ENCODE peak calls at places on chromosomes 16 and 17, in eight cellular contexts. Y is OCI-LY7, X is fibroblast of lung, E is ovary, U is mesendoderm, D is psoas muscle, A is pancreas, J is lung. P is an unnamed sample.

GRCh38 chr17:60563743-60564142 is 36.2 kb upstream of the PPM1D start:
- DNase-seq in J (no peak), X (no peak), E (no peak), A (no peak), U (no peak), D (no peak), Y (no peak), P (no peak)

GRCh38 chr17:27559506-27559931 is 71.5 kb upstream of the LGALS9 start:
- DNase-seq in X (peak; percentile 91), Y (no peak), D (peak; percentile 72), E (peak; percentile 78), J (peak; percentile 40), A (no peak), U (no peak), P (no peak)

GRCh38 chr17:29719469-29719868 is 96.8 kb upstream of the CORO6 start:
- DNase-seq in X (no peak), J (no peak), D (no peak), E (no peak), U (no peak), A (no peak), Y (no peak), P (no peak)

GRCh38 chr17:75009139-75009724 is 3.2 kb upstream of the MRPL58 start:
- DNase-seq in D (peak; percentile 23), J (no peak), A (no peak), X (no peak), U (no peak), E (no peak), Y (no peak), P (no peak)

GRCh38 chr16:13606804-13607203 is 313.1 kb upstream of the ERCC4 start:
- DNase-seq in D (no peak), Y (no peak), X (no peak), A (no peak), E (no peak), J (no peak), U (no peak), P (no peak)

GRCh38 chr17:77354721-77355455 is 214.1 kb downstream of the SEC14L1 start:
- DNase-seq in J (peak; percentile 41), X (peak; percentile 95), D (peak; percentile 85), Y (no peak), E (peak; percentile 97), A (no peak), U (no peak), P (no peak)

GRCh38 chr17:1197781-1198490 is 18.2 kb upstream of the ABR start:
- DNase-seq in Y (peak; percentile 96), A (peak; percentile 70), E (peak; percentile 80), D (peak; percentile 82), U (no peak), J (peak; percentile 70), X (peak; percentile 62), P (peak; percentile 61)

GRCh38 chr17:59502800-59503199 is 62.6 kb upstream of the DHX40 start:
- DNase-seq in A (no peak), E (no peak), D (no peak), Y (no peak), J (no peak), U (no peak), X (no peak), P (no peak)

GRCh38 chr16:63998-64913 is 8.2 kb downstream of the RHBDF1 start:
- DNase-seq in X (no peak), A (peak; percentile 51), U (no peak), D (peak; percentile 46), Y (no peak), E (no peak), J (no peak), P (no peak)

GRCh38 chr17:27868565-27868964 is 24.6 kb downstream of the LYRM9 start:
- DNase-seq in D (no peak), X (no peak), A (no peak), U (no peak), J (no peak), Y (no peak), E (no peak), P (no peak)

GRCh38 chr17:39213852-39214251 is 11.9 kb downstream of the STAC2 start:
- DNase-seq in X (no peak), J (peak; percentile 57), A (no peak), U (peak; percentile 67), Y (no peak), D (no peak), E (no peak), P (no peak)

GRCh38 chr17:39212200-39212810 is 12.2 kb downstream of the RPL19 start:
- DNase-seq in D (no peak), X (no peak), E (no peak), U (no peak), A (no peak), J (no peak), Y (no peak), P (no peak)

GRCh38 chr17:68033636-68034451 is 1.7 kb upstream of the KPNA2 start:
- DNase-seq in U (peak; percentile 99), E (no peak), Y (peak; percentile 37), J (no peak), A (no peak), D (no peak), X (peak; percentile 61), P (no peak)

GRCh38 chr17:81829858-81830257 is 3.2 kb downstream of the MCRIP1 start:
- DNase-seq in Y (no peak), A (no peak), U (no peak), J (no peak), D (no peak), X (no peak), E (no peak), P (no peak)

GRCh38 chr17:72766761-72767356 is 325.6 kb downstream of the SLC39A11 start:
- DNase-seq in J (no peak), A (no peak), Y (no peak), D (no peak), X (no peak), U (no peak), E (no peak), P (no peak)

GRCh38 chr16:85027968-85028637 is 508 bp downstream of the KIAA0513 start:
- DNase-seq in A (peak; percentile 74), U (no peak), D (no peak), J (no peak), Y (peak; percentile 15), E (no peak), X (no peak), P (peak; percentile 11)

GRCh38 chr17:29595107-29595942 is 2.4 kb downstream of the ANKRD13B start:
- DNase-seq in D (no peak), A (no peak), X (peak; percentile 28), E (no peak), U (peak; percentile 69), Y (no peak), J (no peak), P (no peak)

GRCh38 chr17:66462010-66462409 is 159.6 kb downstream of the PRKCA start:
- DNase-seq in D (no peak), Y (no peak), E (no peak), J (no peak), X (peak; percentile 43), U (no peak), A (no peak), P (no peak)

GRCh38 chr16:1791943-1792812 is 1.3 kb downstream of the IGFALS start:
- DNase-seq in U (no peak), E (peak; percentile 18), X (no peak), Y (no peak), A (no peak), D (no peak), J (no peak), P (no peak)

GRCh38 chr16:67963325-67964321 is 4.8 kb downstream of the SLC12A4 start:
- DNase-seq in J (no peak), Y (no peak), A (no peak), U (peak; percentile 29), E (peak; percentile 56), X (no peak), D (peak; percentile 72), P (no peak)

GRCh38 chr17:4920351-4921048 is 11.6 kb upstream of the GP1BA start:
- DNase-seq in Y (no peak), E (no peak), J (no peak), X (peak; percentile 50), A (no peak), U (no peak), D (no peak), P (no peak)

DNA sequence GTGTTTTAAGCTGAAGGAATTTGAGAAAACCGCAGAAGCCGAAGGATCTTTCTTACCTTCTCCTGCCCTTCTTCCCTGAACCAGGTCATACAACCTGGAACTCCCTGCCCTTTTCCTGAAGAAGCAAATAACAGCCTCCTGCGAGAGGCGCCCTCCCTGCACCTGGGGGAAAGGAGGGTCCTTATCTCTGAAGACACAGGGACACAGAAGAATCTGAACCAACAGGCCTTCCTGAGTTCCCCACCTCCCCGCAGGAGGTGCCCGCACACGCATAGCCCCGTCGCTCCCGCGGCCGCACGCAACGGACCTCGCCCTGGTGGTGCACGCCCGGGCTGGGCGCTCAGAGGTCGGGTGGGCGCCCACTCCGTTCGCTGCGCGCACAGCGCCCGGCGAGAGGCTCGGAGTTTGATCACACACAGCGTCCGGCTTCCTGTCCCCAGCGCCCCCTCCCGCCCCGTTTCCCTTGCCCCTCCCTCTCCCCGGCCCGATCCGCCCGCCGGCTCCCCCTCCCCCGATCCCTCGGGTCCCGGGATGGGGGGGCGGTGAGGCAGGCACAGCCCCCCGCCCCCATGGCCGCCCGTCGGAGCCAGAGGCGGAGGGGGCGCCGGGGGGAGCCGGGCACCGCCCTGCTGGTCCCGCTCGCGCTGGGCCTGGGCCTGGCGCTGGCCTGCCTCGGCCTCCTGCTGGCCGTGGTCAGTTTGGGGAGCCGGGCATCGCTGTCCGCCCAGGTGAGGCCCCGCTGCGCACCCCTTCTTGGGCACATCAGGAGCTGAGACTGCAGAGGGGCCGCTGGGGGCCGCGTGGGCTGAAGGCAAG is at the start of gene TNFSF12:
- DNase-seq in J (peak; percentile 63), A (peak; percentile 83), D (peak; percentile 83), Y (no peak), E (peak; percentile 73), X (peak; percentile 25), U (peak; percentile 44), P (peak; percentile 42)
- H3K4me1 ChIP-seq in J (no peaks in the 10 kb centered on the region), A (no peaks in the 10 kb centered on the region), D (no peaks in the 10 kb centered on the region), Y (peaks cover 14% of the 10 kb centered on the region), E (peaks cover 12% of the 10 kb centered on the region), X (peaks cover 4% of the 10 kb centered on the region), U (no peaks in the 10 kb centered on the region), P (peaks cover 37% of the 10 kb centered on the region)

GRCh38 chr16:73418746-73419145 is 370.8 kb upstream of the ZFHX3 start:
- DNase-seq in A (no peak), X (peak; percentile 86), Y (no peak), J (no peak), D (no peak), U (no peak), E (no peak), P (no peak)
- H3K27ac ChIP-seq in A (no peak overlapping the region), X (no peak overlapping the region), Y (no peak overlapping the region), J (no peak overlapping the region), D (no peak overlapping the region), U (no peak overlapping the region), E (no peak overlapping the region), P (no peak overlapping the region)

DNA sequence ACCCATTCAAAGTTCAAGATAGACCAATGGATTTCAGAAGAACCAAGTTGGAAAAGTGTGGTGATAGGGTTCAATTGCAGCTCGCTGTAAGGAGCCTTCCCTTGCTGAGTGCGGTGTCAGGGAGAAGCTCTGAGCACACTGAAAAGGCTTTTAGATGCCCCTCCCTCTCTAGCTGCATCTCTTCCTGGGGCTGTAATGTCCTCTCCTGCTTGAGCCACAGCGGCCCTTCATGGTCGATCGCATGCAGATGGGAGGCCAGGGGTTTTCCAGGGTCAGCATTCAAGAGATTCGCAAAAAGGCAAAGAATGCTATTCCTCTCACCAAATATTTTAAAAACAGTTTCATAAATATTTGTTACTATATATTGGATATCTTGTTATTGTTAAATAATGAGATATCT is 23.7 kb downstream of the ZC3H18 start:
- DNase-seq in D (peak; percentile 23), Y (no peak), E (no peak), U (no peak), X (no peak), A (no peak), J (no peak), P (no peak)
- H3K36me3 ChIP-seq in D (peaks cover 36% of the 10 kb centered on the region), Y (peaks cover 67% of the 10 kb centered on the region), E (no peaks in the 10 kb centered on the region), U (peaks cover 6% of the 10 kb centered on the region), X (peaks cover 14% of the 10 kb centered on the region), A (peaks cover 24% of the 10 kb centered on the region), J (peaks cover 9% of the 10 kb centered on the region), P (peaks cover 26% of the 10 kb centered on the region)

GRCh38 chr16:3010510-3010909 is 2.2 kb upstream of the CLDN9 start:
- DNase-seq in D (no peak), A (no peak), X (no peak), E (no peak), U (no peak), Y (no peak), J (no peak), P (no peak)
- H3K4me1 ChIP-seq in D (no peaks in the 10 kb centered on the region), A (peaks cover 41% of the 10 kb centered on the region), X (no peaks in the 10 kb centered on the region), E (no peaks in the 10 kb centered on the region), U (peaks cover 23% of the 10 kb centered on the region), Y (peaks cover 19% of the 10 kb centered on the region), J (no peaks in the 10 kb centered on the region), P (peaks cover 23% of the 10 kb centered on the region)

P was measured in CD4-positive, alpha-beta memory T cell.